ENCODE peak calls at places on chromosome 21, in six cellular contexts. S is mesenchymal stem cell, F is neuronal stem cell, V is H9, N is H1, U is trophoblast cell. D is an unnamed sample.

GRCh38 chr21:29235714-29236197 is 63.0 kb upstream of the BACH1 start:
- DNase-seq in V (no peak), U (no peak), S (no peak), N (no peak), F (no peak), D (no peak)

GRCh38 chr21:34640858-34641257 is 25.9 kb upstream of the RCAN1 start:
- DNase-seq in V (no peak), U (peak), F (no peak), N (no peak), S (peak), D (peak)

GRCh38 chr21:37994211-37994610 is 78.0 kb upstream of the KCNJ6 start:
- DNase-seq in V (no peak), U (peak), F (no peak), N (no peak), S (no peak), D (no peak)

GRCh38 chr21:43997766-43998742 is 14.1 kb upstream of the TRAPPC10 start:
- DNase-seq in U (no peak), S (no peak), F (no peak), V (no peak), N (no peak), D (no peak)

GRCh38 chr21:38804617-38805281 is 980 bp upstream of the ETS2 start:
- DNase-seq in U (peak), V (peak), N (no peak), S (peak), F (no peak), D (peak)

GRCh38 chr21:36454079-36454478 is 25.8 kb downstream of the CLDN14 start:
- DNase-seq in S (no peak), F (no peak), N (no peak), U (no peak), V (no peak), D (no peak)

GRCh38 chr21:41164981-41165650 is 2.8 kb upstream of the BACE2 start:
- DNase-seq in S (no peak), N (no peak), V (no peak), U (no peak), F (no peak), D (peak)

GRCh38 chr21:40732998-40733397 is 114.0 kb downstream of the DSCAM start:
- DNase-seq in V (no peak), S (no peak), F (no peak), U (no peak), N (no peak), D (no peak)

GRCh38 chr21:34974162-34974981 is 74.7 kb downstream of the RUNX1 start:
- DNase-seq in F (no peak), U (no peak), V (no peak), N (no peak), S (peak), D (peak)

GRCh38 chr21:38229260-38229877 is 27.4 kb upstream of the KCNJ15 start:
- DNase-seq in S (peak), V (no peak), F (peak), U (no peak), N (no peak), D (no peak)

GRCh38 chr21:35002879-35003722 is 46.0 kb downstream of the RUNX1 start:
- DNase-seq in N (no peak), V (no peak), U (no peak), S (peak), F (no peak), D (peak)

GRCh38 chr21:36647279-36648093 is 51.4 kb upstream of the SIM2 start:
- DNase-seq in S (peak), U (peak), F (no peak), N (no peak), V (peak), D (peak)

GRCh38 chr21:29196021-29196663 is 65.7 kb downstream of the MAP3K7CL start:
- DNase-seq in N (peak), U (peak), S (peak), V (no peak), F (no peak), D (peak)

GRCh38 chr21:44449473-44450363 is 5.6 kb upstream of the LRRC3 start:
- DNase-seq in V (peak), F (no peak), N (no peak), S (no peak), U (no peak), D (no peak)

GRCh38 chr21:39096754-39097153 is 86.5 kb downstream of the PSMG1 start:
- DNase-seq in U (no peak), F (no peak), V (peak), N (no peak), S (no peak), D (no peak)

GRCh38 chr21:37207441-37208009 is 59.6 kb downstream of the VPS26C start:
- DNase-seq in F (no peak), S (no peak), U (no peak), V (no peak), N (no peak), D (no peak)

GRCh38 chr21:36437745-36438128 is 42.2 kb downstream of the CLDN14 start:
- DNase-seq in V (no peak), U (peak), F (no peak), N (no peak), S (no peak), D (peak)

GRCh38 chr21:35475768-35476167 is 426.7 kb upstream of the RUNX1 start:
- DNase-seq in N (no peak), S (peak), V (no peak), F (no peak), U (no peak), D (peak)

GRCh38 chr21:43995521-43996105 is 16.5 kb upstream of the TRAPPC10 start:
- DNase-seq in F (no peak), S (no peak), V (no peak), N (no peak), U (no peak), D (no peak)

GRCh38 chr21:29386803-29387202 is 88.1 kb downstream of the BACH1 start:
- DNase-seq in S (no peak), V (no peak), F (no peak), U (no peak), N (no peak), D (no peak)

GRCh38 chr21:34790834-34791233 is 122.0 kb downstream of the CLIC6 start:
- DNase-seq in U (no peak), N (no peak), F (no peak), S (no peak), V (no peak), D (peak)

GRCh38 chr21:37593740-37594471 is 227.3 kb downstream of the DYRK1A start:
- DNase-seq in F (no peak), S (no peak), N (no peak), V (peak), U (no peak), D (no peak)

GRCh38 chr21:20004353-20004752 is 993.9 kb upstream of the NCAM2 start:
- DNase-seq in U (no peak), S (peak), F (no peak), V (no peak), N (no peak), D (no peak)

GRCh38 chr21:15221799-15222386 is 157.1 kb upstream of the NRIP1 start:
- DNase-seq in U (no peak), V (peak), N (peak), S (peak), F (peak), D (peak)

GRCh38 chr21:45875881-45876280 is 105.7 kb upstream of the COL6A1 start:
- DNase-seq in S (no peak), N (no peak), V (no peak), U (no peak), F (no peak), D (no peak)
- H3K14ac ChIP-seq in S (peak), N (no peak), V (no peak), U (no peak), F (peak), D (peak)

GRCh38 chr21:31204801-31205200 is 139.3 kb downstream of the TIAM1 start:
- DNase-seq in F (no peak), N (no peak), U (peak), V (no peak), S (no peak), D (no peak)
- H3K14ac ChIP-seq in F (no peak), N (no peak), U (no peak), V (no peak), S (no peak), D (no peak)

DNA sequence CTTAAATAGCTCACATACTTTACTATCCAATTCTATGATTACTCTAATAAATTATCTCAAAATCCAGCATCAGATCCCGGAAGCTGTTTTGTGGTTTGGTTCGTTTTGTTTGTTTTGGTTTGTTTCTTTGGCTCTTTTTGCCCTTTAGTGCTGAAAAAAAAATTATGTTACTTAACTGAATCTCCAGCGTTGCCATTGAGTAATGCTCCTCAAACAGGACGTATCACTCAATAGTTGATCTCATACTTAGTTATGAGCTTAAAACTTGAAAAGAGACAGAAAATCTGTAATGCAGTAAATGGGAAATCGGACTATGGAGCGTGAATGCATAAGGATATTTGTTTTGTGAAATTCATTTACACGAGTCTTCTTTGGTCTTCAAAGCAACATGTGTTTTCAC is 533.8 kb upstream of the TMPRSS15 start:
- DNase-seq in N (no peak), F (no peak), U (no peak), S (no peak), V (no peak), D (no peak)
- H3K14ac ChIP-seq in N (no peak), F (no peak), U (no peak), S (no peak), V (no peak), D (no peak)

GRCh38 chr21:42819861-42820512 is 59.4 kb downstream of the WDR4 start:
- DNase-seq in S (no peak), U (no peak), F (no peak), V (no peak), N (no peak), D (no peak)
- H3K14ac ChIP-seq in S (no peak), U (no peak), F (no peak), V (no peak), N (no peak), D (no peak)

D was measured in IMR-90.